ENCODE peak calls at places on chromosomes 1 and 21, in six cellular contexts. I is K562, L is HCT116, S is breast epithelium, T is transverse colon, J is endothelial cell of umbilical vein. G is an unnamed sample.

GRCh38 chr1:4871373-4871772 is 217.0 kb downstream of the AJAP1 start:
- DNase-seq in I (no peak), L (no peak), S (no peak), T (no peak), J (no peak), G (no peak)

GRCh38 chr1:53683986-53684740 is 54.8 kb downstream of the GLIS1 start:
- DNase-seq in I (no peak), L (no peak), S (no peak), T (no peak), J (no peak), G (no peak)

GRCh38 chr1:168504064-168504837 is 39.5 kb downstream of the XCL2 start:
- DNase-seq in I (no peak), L (no peak), S (no peak), T (peak), J (no peak), G (no peak)

GRCh38 chr1:88697503-88697902 is 13.4 kb downstream of the PKN2 start:
- DNase-seq in I (no peak), L (no peak), S (no peak), T (no peak), J (no peak), G (no peak)

GRCh38 chr1:51328279-51328678 is 2.1 kb downstream of the TTC39A start:
- DNase-seq in I (no peak), L (no peak), S (no peak), T (no peak), J (no peak), G (no peak)

GRCh38 chr1:180249725-180250498 is 19.8 kb downstream of the LHX4 start:
- DNase-seq in I (no peak), L (no peak), S (no peak), T (no peak), J (peak), G (no peak)

GRCh38 chr1:171754381-171754705 is 12.5 kb upstream of the VAMP4 start:
- DNase-seq in I (no peak), L (no peak), S (no peak), T (no peak), J (no peak), G (no peak)

GRCh38 chr21:46022551-46023107 is 41.1 kb downstream of the COL6A1 start:
- DNase-seq in I (peak), L (no peak), S (no peak), T (no peak), J (no peak), G (no peak)

GRCh38 chr1:51535006-51535592 is 16.0 kb upstream of the EPS15 start:
- DNase-seq in I (no peak), L (peak), S (peak), T (peak), J (peak), G (no peak)

GRCh38 chr1:20080441-20081330 is 10.7 kb downstream of the PLA2G5 start:
- DNase-seq in I (no peak), L (no peak), S (no peak), T (no peak), J (peak), G (no peak)

GRCh38 chr1:66729130-66729922 is 22.9 kb upstream of the DYNLT5 start:
- DNase-seq in I (no peak), L (no peak), S (no peak), T (no peak), J (peak), G (no peak)

GRCh38 chr1:245432221-245432620 is 277.4 kb downstream of the KIF26B start:
- DNase-seq in I (no peak), L (no peak), S (no peak), T (no peak), J (no peak), G (no peak)

GRCh38 chr1:169793730-169794129 is 977 bp downstream of the METTL18 start:
- DNase-seq in I (no peak), L (no peak), S (no peak), T (no peak), J (no peak), G (no peak)

GRCh38 chr1:61403863-61404615 is 320.9 kb downstream of the TM2D1 start:
- DNase-seq in I (no peak), L (no peak), S (no peak), T (no peak), J (peak), G (no peak)

GRCh38 chr1:175172503-175172902 is 20.1 kb downstream of the KIAA0040 start:
- DNase-seq in I (no peak), L (no peak), S (no peak), T (no peak), J (no peak), G (no peak)

GRCh38 chr21:9750341-9751086 is 770.9 kb upstream of the TPTE start:
- DNase-seq in I (no peak), L (no peak), S (no peak), T (no peak), J (no peak), G (no peak)

GRCh38 chr1:29639156-29639736 is 402.9 kb downstream of the PTPRU start:
- DNase-seq in I (no peak), L (peak), S (no peak), T (no peak), J (no peak), G (peak)

GRCh38 chr1:43255438-43256210 is 14.2 kb upstream of the TMEM125 start:
- DNase-seq in I (no peak), L (no peak), S (peak), T (no peak), J (no peak), G (no peak)

GRCh38 chr1:70805641-70806040 is 242.0 kb downstream of the PTGER3 start:
- DNase-seq in I (no peak), L (no peak), S (no peak), T (no peak), J (no peak), G (no peak)

GRCh38 chr1:163844393-163844948 is 522.7 kb downstream of the NUF2 start:
- DNase-seq in I (no peak), L (no peak), S (no peak), T (no peak), J (no peak), G (no peak)

GRCh38 chr21:35075546-35075945 is 26.4 kb upstream of the RUNX1 start:
- DNase-seq in I (peak), L (no peak), S (no peak), T (no peak), J (peak), G (no peak)

GRCh38 chr1:45411510-45411899 is 71.3 kb upstream of the MUTYH start:
- DNase-seq in I (no peak), L (peak), S (no peak), T (no peak), J (no peak), G (no peak)

GRCh38 chr1:91801496-91802115 is 84.3 kb downstream of the TGFBR3 start:
- DNase-seq in I (no peak), L (no peak), S (no peak), T (no peak), J (no peak), G (no peak)

GRCh38 chr1:215095524-215095923 is 13.0 kb downstream of the KCNK2 start:
- DNase-seq in I (no peak), L (no peak), S (no peak), T (no peak), J (no peak), G (no peak)
- TF ChIP-seq CTCF in I (no peak), L (no peak), S (no peak), T (no peak), J (no peak), G (no peak)

DNA sequence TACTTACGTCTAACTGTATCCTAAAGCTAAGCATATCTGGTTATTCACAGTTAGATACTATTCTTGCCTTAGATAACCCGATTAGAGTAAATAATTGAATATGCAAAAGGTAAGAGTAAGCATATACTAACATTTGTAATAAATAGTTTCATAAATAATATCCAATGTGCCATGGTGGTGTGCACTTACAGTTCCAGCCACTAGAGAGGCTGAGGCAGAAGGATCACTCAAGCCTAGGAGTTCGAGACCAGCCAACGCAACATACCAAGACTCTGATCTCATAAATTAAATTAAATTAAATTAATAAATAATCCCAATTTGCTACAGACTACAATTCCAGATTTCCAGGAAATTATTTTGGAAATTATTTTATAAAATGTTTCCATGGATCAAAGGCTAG is 12.2 kb downstream of the ARID4B start:
- DNase-seq in I (no peak), L (no peak), S (no peak), T (no peak), J (no peak), G (no peak)
- TF ChIP-seq POLR2AphosphoS5 in I (no peak), L (no peak), S (no peak), T (no peak), J (no peak), G (no peak)

DNA sequence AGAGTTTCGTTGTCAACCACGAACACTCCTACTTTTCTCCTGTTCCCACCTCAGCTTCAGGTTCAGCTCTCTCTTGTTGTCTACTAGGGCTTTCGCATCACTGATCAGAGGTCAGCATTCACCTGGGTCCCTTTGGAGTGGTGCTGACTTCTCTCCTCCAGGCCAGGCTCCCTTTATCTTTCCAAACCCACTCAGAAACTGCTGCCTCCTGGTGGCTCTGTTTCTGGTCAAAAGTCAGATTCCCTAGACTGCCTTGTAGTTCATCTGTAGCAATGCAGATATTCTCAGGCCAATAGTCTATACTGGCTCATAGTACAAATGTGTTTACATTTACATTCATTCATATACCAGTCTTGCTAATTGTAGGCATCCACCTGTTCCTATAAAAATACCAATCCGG is 6.4 kb upstream of the ERI3 start:
- DNase-seq in I (peak), L (no peak), S (no peak), T (no peak), J (no peak), G (no peak)
- TF ChIP-seq CTCF in I (peak), L (peak), S (no peak), T (no peak), J (no peak), G (no peak)

DNA sequence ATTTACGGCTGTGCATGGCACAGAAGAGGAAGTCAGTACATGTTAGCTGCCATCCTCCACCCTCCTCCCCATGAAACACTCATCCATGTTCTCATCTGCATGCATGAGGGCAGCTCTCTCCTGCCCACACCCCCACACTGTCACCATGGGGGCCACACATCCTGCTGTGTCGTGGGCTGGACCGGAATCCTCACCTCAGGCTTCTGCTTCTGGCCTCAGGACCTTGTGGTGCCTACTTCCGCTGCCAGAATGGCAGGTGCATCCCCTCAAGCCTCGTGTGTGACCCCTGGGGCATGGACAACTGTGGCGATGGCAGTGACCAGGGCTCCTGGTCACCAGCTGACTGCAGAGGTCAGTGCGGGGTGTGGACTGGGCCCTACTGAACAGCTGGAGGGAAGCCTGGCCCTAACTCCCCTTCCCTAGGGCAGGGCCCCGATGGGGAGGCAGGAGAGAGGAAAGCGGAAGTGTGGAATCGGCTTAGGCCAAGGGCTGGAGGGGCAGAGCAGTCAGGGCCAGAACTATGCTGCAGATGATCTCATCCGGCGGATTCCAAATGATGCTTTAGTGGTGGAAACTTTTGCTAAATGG is 3.8 kb downstream of the LDLRAD2 start:
- DNase-seq in I (no peak), L (no peak), S (no peak), T (peak), J (peak), G (no peak)
- TF ChIP-seq POLR2AphosphoS5 in I (no peak), L (no peak), S (no peak), T (no peak), J (peak), G (no peak)

G was measured in vagina.